ENCODE peak calls at places on chromosomes 4 and X, in four cellular contexts. D is lower leg skin, T is erythroblast, H is body of pancreas. S is an unnamed sample.
A peak's percentile ranks its signal among the peaks of the same experiment; 100 is the strongest.

GRCh38 chrX:122818068-122818467 is 366.0 kb upstream of the GRIA3 start:
- DNase-seq in D (no peak), T (no peak), H (no peak), S (no peak)

GRCh38 chr4:113116414-113117345 is 67.2 kb downstream of the ANK2 start:
- DNase-seq in D (no peak), T (no peak), H (no peak), S (no peak)

GRCh38 chr4:153255233-153255632 is 51.0 kb downstream of the TRIM2 start:
- DNase-seq in D (no peak), T (no peak), H (no peak), S (no peak)

GRCh38 chr4:100462206-100462605 is 55.6 kb downstream of the EMCN start:
- DNase-seq in D (no peak), T (no peak), H (no peak), S (no peak)

GRCh38 chr4:25347473-25347872 is 29.6 kb upstream of the ANAPC4 start:
- DNase-seq in D (no peak), T (no peak), H (no peak), S (no peak)

GRCh38 chr4:56469489-56470210 is 2.2 kb downstream of the SRP72 start:
- DNase-seq in D (no peak), T (no peak), H (no peak), S (no peak)

GRCh38 chrX:22060451-22060940 is 28.4 kb downstream of the PHEX start:
- DNase-seq in D (no peak), T (no peak), H (no peak), S (no peak)

GRCh38 chr4:1113311-1114009 is at the start of gene RNF212:
- DNase-seq in D (no peak), T (no peak), H (no peak), S (no peak)

GRCh38 chrX:118637997-118638396 is 89.4 kb upstream of the IL13RA1 start:
- DNase-seq in D (no peak), T (no peak), H (no peak), S (no peak)

GRCh38 chrX:7987160-7987992 is 60.2 kb upstream of the PNPLA4 start:
- DNase-seq in D (no peak), T (no peak), H (no peak), S (no peak)

GRCh38 chr4:180261346-180261745 is 1981.9 kb upstream of the TENM3 start:
- DNase-seq in D (no peak), T (no peak), H (no peak), S (no peak)

GRCh38 chrX:56505866-56506265 is 57.6 kb upstream of the UBQLN2 start:
- DNase-seq in D (no peak), T (no peak), H (no peak), S (no peak)

GRCh38 chr4:147003956-147004580 is 58.4 kb upstream of the TTC29 start:
- DNase-seq in D (no peak), T (no peak), H (no peak), S (no peak)

GRCh38 chrX:148161661-148162060 is 180.5 kb downstream of the FMR1NB start:
- DNase-seq in D (no peak), T (no peak), H (no peak), S (no peak)

GRCh38 chr4:185847352-185848078 is 35.5 kb upstream of the SORBS2 start:
- DNase-seq in D (no peak), T (no peak), H (no peak), S (no peak)

GRCh38 chr4:78720994-78721677 is 55.0 kb upstream of the BMP2K start:
- DNase-seq in D (peak; percentile 41), T (peak; percentile 85), H (no peak), S (no peak)

GRCh38 chr4:156298230-156298629 is 344.6 kb upstream of the CTSO start:
- DNase-seq in D (no peak), T (no peak), H (no peak), S (no peak)

GRCh38 chrX:53642326-53642725 is 44.2 kb downstream of the HUWE1 start:
- DNase-seq in D (no peak), T (peak; percentile 20), H (no peak), S (no peak)

GRCh38 chrX:37425370-37425769 is 76.2 kb downstream of the PRRG1 start:
- DNase-seq in D (no peak), T (no peak), H (no peak), S (no peak)

GRCh38 chr4:132299866-132300265 is 849.2 kb upstream of the PCDH10 start:
- DNase-seq in D (no peak), T (no peak), H (no peak), S (no peak)

GRCh38 chr4:106058919-106059318 is 163.6 kb downstream of the NPNT start:
- DNase-seq in D (no peak), T (no peak), H (no peak), S (no peak)

GRCh38 chr4:37243061-37243460 is 1.5 kb upstream of the NWD2 start:
- DNase-seq in D (no peak), T (no peak), H (no peak), S (no peak)

GRCh38 chr4:40576651-40577480 is 52.8 kb downstream of the RBM47 start:
- DNase-seq in D (peak; percentile 77), T (peak; percentile 4), H (peak; percentile 85), S (no peak)

GRCh38 chr4:31156221-31156620 is 436.1 kb downstream of the PCDH7 start:
- DNase-seq in D (no peak), T (no peak), H (no peak), S (no peak)

GRCh38 chr4:2388430-2389182 is 29.8 kb downstream of the ZFYVE28 start:
- DNase-seq in D (no peak), T (no peak), H (no peak), S (no peak)

GRCh38 chrX:318739-319578 is at the start of gene GTPBP6:
- DNase-seq in D (peak; percentile 100), T (no peak), H (peak; percentile 100), S (peak; percentile 90)
- TF ChIP-seq POLR2A in D (no peak), T (peak; percentile 82), H (peak; percentile 80), S (peak; percentile 41)

DNA sequence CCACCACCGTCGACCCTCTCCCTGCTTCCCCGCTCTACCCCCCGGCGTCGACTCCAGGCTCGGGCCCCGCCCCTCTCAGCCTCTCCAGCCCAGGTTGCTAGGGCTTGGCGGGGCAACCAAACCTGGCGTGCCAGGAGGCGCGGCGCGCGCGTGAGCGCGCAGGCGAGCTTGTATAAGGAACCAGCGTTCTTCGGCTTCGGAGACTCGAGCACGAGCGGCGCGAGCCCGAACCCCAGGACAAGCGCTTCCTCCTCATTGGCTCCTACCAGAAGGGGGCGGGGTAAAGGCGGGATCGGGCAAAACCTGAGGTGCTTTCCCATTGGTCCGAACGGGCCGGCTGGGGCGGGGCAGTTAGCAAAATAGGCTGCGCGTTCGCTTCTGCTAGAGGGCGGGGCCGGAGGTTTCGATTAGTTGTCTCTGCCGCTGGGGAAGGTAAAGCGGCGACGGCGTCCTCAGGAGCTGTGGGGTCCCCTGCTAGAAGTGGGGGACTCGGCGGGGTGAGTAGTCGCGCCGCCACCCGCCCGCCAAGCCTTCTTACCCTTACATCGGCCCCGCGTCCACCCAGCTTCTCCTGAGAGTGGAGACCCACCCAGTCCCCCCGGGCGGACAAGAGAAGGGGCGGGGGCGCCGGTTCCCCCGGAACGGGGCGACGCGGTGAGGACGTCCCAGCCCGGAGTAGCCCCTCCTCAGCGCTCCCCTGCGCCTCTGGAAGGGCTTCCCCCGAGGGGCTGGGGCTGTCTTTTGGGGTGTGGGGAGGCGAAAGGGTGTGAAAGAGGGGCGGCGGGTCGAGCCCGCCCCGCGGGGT is at the start of gene CDKL5:
- DNase-seq in D (peak; percentile 96), T (peak; percentile 96), H (peak; percentile 96), S (peak; percentile 53)
- TF ChIP-seq POLR2A in D (no peak), T (no peak), H (peak; percentile 49), S (peak; percentile 57)

GRCh38 chr4:96459105-96459504 is 619.2 kb downstream of the PDHA2 start:
- DNase-seq in D (no peak), T (no peak), H (no peak), S (no peak)
- TF ChIP-seq POLR2A in D (no peak), T (no peak), H (no peak), S (no peak)

DNA sequence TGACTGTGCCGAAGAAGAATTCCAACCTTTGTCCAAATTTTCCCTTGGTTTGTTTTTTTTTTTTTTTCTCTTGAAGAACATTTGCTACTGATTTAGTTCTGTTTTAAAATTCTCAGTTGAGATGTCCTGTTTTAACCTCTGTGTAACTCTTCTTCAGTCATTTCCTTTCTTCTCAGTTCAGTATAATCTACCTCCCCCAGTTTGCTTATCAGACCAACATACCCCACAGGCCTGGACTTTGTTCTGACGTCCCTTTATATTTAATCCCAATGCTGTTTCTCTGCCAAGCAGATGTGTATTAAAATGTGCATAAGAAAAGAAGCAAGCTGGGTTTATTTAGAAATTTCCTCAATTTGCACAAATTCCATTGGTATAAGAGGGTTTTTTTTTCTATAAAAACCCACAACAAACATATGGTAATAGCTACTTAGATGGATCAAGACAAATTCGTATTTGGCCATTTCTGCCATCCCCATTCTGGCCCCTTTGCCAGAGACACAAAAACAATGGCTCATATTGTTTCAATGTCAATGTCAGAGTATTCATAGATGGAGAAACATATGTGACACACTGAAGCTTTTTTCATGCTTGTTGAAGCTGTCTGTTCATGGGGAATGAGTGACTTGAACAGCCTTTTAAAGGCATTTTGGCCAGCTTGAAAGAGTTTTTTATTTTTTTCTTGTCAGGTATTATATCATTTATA is 24.5 kb downstream of the HCCS start:
- DNase-seq in D (no peak), T (peak; percentile 25), H (no peak), S (no peak)
- TF ChIP-seq POLR2A in D (no peak), T (no peak), H (no peak), S (no peak)

DNA sequence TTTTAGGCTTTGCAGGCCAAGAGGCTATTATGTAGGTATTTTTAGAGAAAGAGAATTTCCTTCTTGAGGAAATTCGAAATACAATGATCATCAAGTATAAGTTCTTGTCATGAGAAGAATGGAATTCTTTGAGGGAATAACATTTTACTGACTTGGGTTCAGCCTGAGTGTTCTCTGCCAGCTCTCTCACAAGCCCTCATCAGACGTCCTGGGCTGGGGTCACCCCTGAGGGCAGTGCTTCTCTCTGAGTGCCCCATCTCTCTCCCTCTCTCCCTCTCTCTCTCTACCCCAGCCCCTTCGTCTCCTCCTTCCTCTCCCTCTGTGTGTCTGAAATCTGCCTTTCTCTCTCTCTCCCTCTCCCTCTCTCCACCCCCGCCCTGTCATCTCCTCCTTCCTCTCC is 241.6 kb upstream of the PSAPL1 start:
- DNase-seq in D (no peak), T (no peak), H (no peak), S (no peak)
- TF ChIP-seq POLR2A in D (no peak), T (no peak), H (no peak), S (no peak)

DNA sequence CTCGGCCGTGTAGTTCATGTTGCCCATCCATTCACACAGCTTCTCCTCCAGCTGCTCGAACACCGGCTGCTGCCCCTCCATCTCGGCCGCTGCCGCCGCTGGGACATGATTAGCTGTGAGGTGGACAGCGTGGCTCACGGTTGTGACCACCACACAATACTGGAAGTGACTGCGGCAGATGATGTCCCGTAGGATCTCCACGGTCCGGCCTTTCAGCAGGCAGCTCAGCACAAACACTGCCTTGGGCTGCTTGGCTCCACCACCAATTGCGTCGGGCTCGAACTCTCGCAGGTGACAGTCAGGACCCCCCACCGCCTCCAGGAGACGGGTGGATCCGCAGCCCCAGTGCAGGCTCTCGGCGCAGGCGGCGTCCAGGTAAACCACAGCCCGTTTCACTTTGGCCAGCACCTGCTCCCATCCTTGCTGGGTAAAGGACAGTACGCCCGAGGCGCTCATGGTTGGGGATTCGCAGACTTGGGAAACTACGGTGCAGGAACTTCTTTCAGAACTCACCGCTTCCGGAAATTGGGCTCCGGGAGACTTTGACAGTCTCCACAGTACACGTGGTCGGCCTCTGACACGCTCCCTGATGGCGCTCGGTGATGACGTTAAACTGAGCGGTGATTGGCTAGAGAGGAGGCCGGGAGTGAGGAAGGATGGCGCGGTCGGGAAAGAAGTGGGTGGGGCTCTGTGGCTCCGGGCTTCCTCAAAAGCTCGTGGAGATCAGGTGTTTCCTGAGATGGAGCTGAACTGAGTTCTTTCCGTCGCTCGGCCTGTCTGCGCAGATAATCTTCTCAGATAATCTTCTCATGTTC is at the start of gene SCFD2:
- DNase-seq in D (peak; percentile 98), T (peak; percentile 96), H (peak; percentile 98), S (peak; percentile 77)
- TF ChIP-seq POLR2A in D (no peak), T (peak; percentile 67), H (no peak), S (peak; percentile 83)

GRCh38 chr4:175106301-175106700 is 188.1 kb downstream of the ADAM29 start:
- DNase-seq in D (no peak), T (no peak), H (no peak), S (no peak)

GRCh38 chr4:175109933-175110332 is 191.8 kb downstream of the ADAM29 start:
- DNase-seq in D (no peak), T (peak; percentile 16), H (peak; percentile 16), S (no peak)
- TF ChIP-seq POLR2A in D (no peak), T (no peak), H (no peak), S (no peak)